ENCODE peak calls at places on chromosome 4, in seven cellular contexts. Y, Z, K, Q, X, O and E are unnamed samples.

GRCh38 chr4:158065603-158066002 is 107.2 kb downstream of the GASK1B start:
- DNase-seq in Y (no peak), O (no peak), K (no peak), X (no peak), Z (no peak), Q (no peak), E (no peak)

GRCh38 chr4:59612235-59612634 is 1587.9 kb upstream of the ADGRL3 start:
- DNase-seq in Z (peak), Y (no peak), Q (no peak), O (no peak), K (peak), X (no peak), E (no peak)

GRCh38 chr4:140061194-140061593 is 92.8 kb downstream of the MAML3 start:
- DNase-seq in X (no peak), Q (no peak), K (peak), O (no peak), Z (no peak), Y (no peak), E (no peak)

GRCh38 chr4:33592701-33593100 is 2651.6 kb downstream of the ARAP2 start:
- DNase-seq in Y (no peak), Z (no peak), O (no peak), X (no peak), K (no peak), Q (no peak), E (no peak)

GRCh38 chr4:123846627-123847026 is 450.0 kb downstream of the SPRY1 start:
- DNase-seq in Q (no peak), Z (no peak), Y (no peak), O (no peak), K (no peak), X (no peak), E (no peak)

GRCh38 chr4:41611124-41611838 is 73.3 kb downstream of the LIMCH1 start:
- DNase-seq in Z (no peak), Y (no peak), K (no peak), X (no peak), Q (no peak), O (no peak), E (no peak)

GRCh38 chr4:160026720-160027119 is 923.8 kb downstream of the RAPGEF2 start:
- DNase-seq in Z (peak), K (peak), X (no peak), Y (no peak), O (no peak), Q (no peak), E (no peak)

GRCh38 chr4:145635630-145636029 is 16.4 kb downstream of the MMAA start:
- DNase-seq in K (no peak), Y (no peak), X (no peak), O (no peak), Z (no peak), Q (no peak), E (no peak)

GRCh38 chr4:67765928-67766327 is 11.7 kb upstream of the GNRHR start:
- DNase-seq in Q (no peak), K (no peak), Y (no peak), X (no peak), Z (no peak), O (no peak), E (no peak)

GRCh38 chr4:109406337-109406931 is 27.2 kb upstream of the SEC24B start:
- DNase-seq in K (peak), X (peak), O (no peak), Z (peak), Y (peak), Q (no peak), E (peak)

GRCh38 chr4:41362647-41363383 is 106.1 kb downstream of the UCHL1 start:
- DNase-seq in Z (no peak), X (no peak), Y (no peak), Q (no peak), O (no peak), K (no peak), E (no peak)

GRCh38 chr4:82469776-82470345 is 39.5 kb downstream of the ENOPH1 start:
- DNase-seq in K (no peak), X (no peak), Z (peak), O (no peak), Q (no peak), Y (peak), E (no peak)
- TF ChIP-seq CTCF in K (no peak), X (no peak), Z (no peak), O (no peak), Q (no peak), Y (no peak), E (no peak)

GRCh38 chr4:38669233-38669632 is 5.2 kb downstream of the KLF3 start:
- DNase-seq in O (no peak), K (no peak), Y (no peak), X (no peak), Q (no peak), Z (no peak), E (no peak)

GRCh38 chr4:38668203-38668602 is 4.2 kb downstream of the KLF3 start:
- DNase-seq in O (no peak), X (no peak), Q (no peak), Z (no peak), K (no peak), Y (no peak), E (no peak)

GRCh38 chr4:38665846-38666490 is 2.0 kb downstream of the KLF3 start:
- DNase-seq in Z (no peak), X (no peak), K (no peak), O (no peak), Y (no peak), Q (no peak), E (no peak)

GRCh38 chr4:38664704-38665401 is 854 bp downstream of the KLF3 start:
- DNase-seq in O (peak), K (peak), Y (no peak), Z (no peak), Q (peak), X (peak), E (no peak)

DNA sequence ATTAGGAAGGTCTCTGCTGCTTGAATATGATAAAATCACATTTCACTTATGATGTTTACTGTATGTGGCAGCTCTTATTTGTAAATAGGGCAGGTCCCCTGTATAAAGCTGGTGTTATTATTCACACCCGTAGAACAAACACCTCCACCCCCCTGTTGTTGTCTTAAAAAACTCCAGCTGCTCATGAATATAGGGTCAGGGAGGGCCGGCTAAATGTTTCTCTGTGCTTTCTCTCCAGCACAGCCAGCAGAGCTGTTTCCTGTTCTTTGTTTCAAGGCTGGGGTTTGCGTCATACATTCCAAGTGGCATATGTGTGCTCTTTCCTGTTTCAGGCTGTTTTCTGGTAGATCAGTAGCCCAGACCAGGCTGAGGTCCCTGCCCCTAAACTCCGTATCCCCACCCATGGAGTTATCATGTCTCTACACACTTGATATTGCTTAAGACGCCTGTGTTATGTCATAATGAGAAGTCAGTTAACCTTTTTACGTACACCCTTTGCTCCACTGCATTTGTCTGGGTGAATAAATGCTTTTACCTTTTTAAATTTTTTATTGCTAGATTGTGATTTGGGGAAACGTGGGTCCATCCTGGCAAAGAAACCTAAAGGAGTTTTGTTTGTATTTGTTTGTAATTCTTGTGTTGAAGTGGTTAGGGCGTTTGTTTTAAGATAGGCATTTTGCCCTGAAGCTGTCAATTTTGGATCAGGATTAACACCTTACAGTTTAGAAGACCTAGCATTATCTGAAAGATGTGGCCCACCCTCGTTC is 3.2 kb downstream of the KLF3 start:
- DNase-seq in Y (peak), Q (peak), Z (peak), O (peak), K (peak), X (peak), E (peak)
- H3K4me3 ChIP-seq in Y (peak), Q (peak), Z (peak), O (peak), K (peak), X (peak), E (peak)

GRCh38 chr4:173237722-173238121 is 69.1 kb downstream of the GALNT7 start:
- DNase-seq in Q (no peak), Z (no peak), X (no peak), Y (no peak), O (no peak), K (no peak), E (no peak)

GRCh38 chr4:173231916-173232315 is 63.3 kb downstream of the GALNT7 start:
- DNase-seq in K (peak), Q (no peak), Y (no peak), Z (no peak), O (no peak), X (no peak), E (no peak)

GRCh38 chr4:173237152-173237551 is 68.5 kb downstream of the GALNT7 start:
- DNase-seq in Y (no peak), Z (no peak), X (no peak), Q (no peak), K (no peak), O (no peak), E (no peak)

GRCh38 chr4:173230077-173230476 is 61.5 kb downstream of the GALNT7 start:
- DNase-seq in X (no peak), Z (no peak), O (no peak), K (no peak), Q (no peak), Y (no peak), E (no peak)

DNA sequence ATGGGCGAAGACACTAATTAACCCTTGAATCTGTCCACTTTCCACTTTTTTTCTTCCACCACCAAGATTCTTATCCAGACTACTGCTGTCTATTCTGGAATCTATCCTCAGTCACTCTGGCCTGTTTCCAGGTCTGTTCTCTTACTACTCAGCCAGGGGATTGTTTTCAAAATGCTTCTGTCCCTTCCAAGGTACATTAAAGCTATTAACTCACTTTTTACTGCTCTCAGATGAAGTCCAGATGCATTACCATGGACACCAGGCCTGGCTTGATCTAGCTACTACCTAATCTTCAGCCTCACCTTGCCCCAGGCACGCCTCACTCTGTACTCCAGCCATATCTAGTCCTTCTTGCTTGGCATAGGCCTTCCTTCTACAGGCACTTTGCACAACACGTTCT is 66.4 kb downstream of the GALNT7 start:
- DNase-seq in O (no peak), Y (no peak), Q (peak), Z (no peak), X (no peak), K (no peak), E (no peak)
- TF ChIP-seq CTCF in O (no peak), Y (no peak), Q (no peak), Z (no peak), X (no peak), K (no peak), E (no peak)

GRCh38 chr4:10006604-10007435 is 14.5 kb downstream of the SLC2A9 start:
- DNase-seq in O (peak), X (no peak), K (peak), Q (no peak), Z (peak), Y (no peak), E (no peak)

GRCh38 chr4:10006236-10006603 is 15.1 kb downstream of the SLC2A9 start:
- DNase-seq in X (peak), Y (no peak), O (no peak), Q (peak), K (peak), Z (peak), E (no peak)

GRCh38 chr4:10007772-10008171 is 13.5 kb downstream of the SLC2A9 start:
- DNase-seq in X (no peak), O (no peak), Q (no peak), K (no peak), Z (no peak), Y (no peak), E (no peak)

GRCh38 chr4:10008208-10009005 is 12.9 kb downstream of the SLC2A9 start:
- DNase-seq in Z (no peak), X (no peak), Q (no peak), O (no peak), K (no peak), Y (no peak), E (no peak)

GRCh38 chr4:10007436-10007740 is 13.9 kb downstream of the SLC2A9 start:
- DNase-seq in Z (no peak), O (no peak), Y (no peak), K (no peak), X (no peak), Q (no peak), E (no peak)
- H3K4me3 ChIP-seq in Z (no peak), O (no peak), Y (no peak), K (peak), X (no peak), Q (no peak), E (no peak)

GRCh38 chr4:20298986-20299385 is 47.3 kb downstream of the SLIT2 start:
- DNase-seq in O (no peak), K (no peak), Q (no peak), X (no peak), Z (no peak), Y (no peak), E (no peak)

GRCh38 chr4:20297246-20297645 is 45.5 kb downstream of the SLIT2 start:
- DNase-seq in Q (no peak), O (no peak), K (no peak), X (no peak), Z (no peak), Y (no peak), E (no peak)

GRCh38 chr4:20301161-20301560 is 49.5 kb downstream of the SLIT2 start:
- DNase-seq in Z (no peak), X (no peak), O (no peak), Y (no peak), Q (no peak), K (no peak), E (no peak)

GRCh38 chr4:20297800-20298199 is 46.1 kb downstream of the SLIT2 start:
- DNase-seq in O (no peak), Y (no peak), K (no peak), Z (no peak), Q (no peak), X (no peak), E (no peak)

DNA sequence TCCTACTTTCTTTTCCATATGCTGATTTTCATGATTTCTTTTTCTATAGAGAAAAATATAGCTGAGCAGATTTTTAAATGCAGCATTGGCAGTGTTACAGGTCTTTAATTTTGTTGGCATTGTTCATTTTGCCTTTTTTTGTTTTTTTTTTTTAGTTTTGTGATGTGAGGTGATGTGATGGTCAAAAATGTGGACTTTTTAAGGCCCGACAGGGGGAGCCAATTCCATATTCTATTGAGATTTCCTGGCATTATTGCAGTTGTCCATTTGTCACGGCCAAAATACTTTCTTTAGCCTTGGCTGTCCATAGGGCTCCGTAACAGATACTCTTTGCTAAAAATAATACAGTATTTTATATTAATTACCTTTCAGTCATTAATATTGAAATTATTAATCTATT is 47.8 kb downstream of the SLIT2 start:
- DNase-seq in K (peak), Y (no peak), Z (no peak), X (no peak), Q (no peak), O (no peak), E (no peak)
- TF ChIP-seq CTCF in K (no peak), Y (no peak), Z (no peak), X (peak), Q (no peak), O (peak), E (no peak)

DNA sequence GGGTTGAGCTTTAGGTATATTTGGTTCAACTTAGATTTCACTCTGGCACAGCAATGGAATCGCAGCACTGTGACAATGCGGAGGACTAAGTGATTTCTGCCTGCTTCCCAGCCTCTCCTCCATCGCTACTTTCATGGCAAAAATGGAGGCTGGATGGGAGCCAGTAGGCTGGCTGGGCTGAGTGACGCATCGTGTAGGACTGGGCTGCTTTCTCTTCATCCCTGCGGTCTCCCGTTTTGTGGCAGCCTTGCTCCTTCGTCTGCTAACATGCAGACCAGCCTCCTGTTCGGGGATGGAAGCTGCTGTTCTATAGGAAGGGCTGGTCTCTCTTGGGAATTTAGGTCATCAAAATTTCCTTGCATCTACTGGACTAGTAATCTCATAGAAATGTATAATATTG is 15.9 kb upstream of the RGS12 start:
- DNase-seq in Y (no peak), K (no peak), Z (no peak), O (no peak), X (no peak), Q (no peak), E (no peak)
- H3K4me3 ChIP-seq in Y (no peak), K (no peak), Z (no peak), O (no peak), X (no peak), Q (no peak), E (no peak)

DNA sequence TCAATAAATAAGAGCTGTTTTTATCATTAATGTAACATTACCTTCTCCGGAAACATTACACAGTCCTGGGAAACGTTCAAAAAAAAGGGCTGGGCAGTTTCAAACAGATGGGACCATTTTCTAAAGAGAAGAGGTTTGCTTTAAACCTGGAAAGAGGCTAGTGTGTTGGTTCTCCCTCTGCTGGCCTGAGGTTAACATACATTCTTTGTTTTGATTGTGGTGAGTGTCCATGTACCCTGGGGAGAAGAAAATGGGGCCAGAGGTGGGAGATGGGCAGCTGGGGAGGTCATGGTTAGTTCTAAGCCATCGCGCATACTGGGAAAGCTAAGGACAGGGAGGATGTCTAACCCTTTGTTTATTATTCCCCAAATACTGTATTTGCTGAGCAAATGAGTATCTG is 194.7 kb downstream of the CPEB2 start:
- DNase-seq in Z (no peak), X (no peak), Y (no peak), O (no peak), K (peak), Q (no peak), E (no peak)
- TF ChIP-seq CTCF in Z (peak), X (peak), Y (peak), O (peak), K (peak), Q (no peak), E (peak)